ENCODE peak calls at places on chromosomes 13 and 19, in four cellular contexts. T is GM23338, Y is HFF-Myc, X is sigmoid colon. G is an unnamed sample.

GRCh38 chr13:72849571-72849970 is 67.6 kb downstream of the PIBF1 start:
- DNase-seq in T (no peak), Y (peak), X (no peak), G (no peak)

GRCh38 chr19:6678690-6679109 is 8.7 kb upstream of the TNFSF14 start:
- DNase-seq in T (no peak), Y (no peak), X (peak), G (peak)

GRCh38 chr19:8310342-8311055 is 2.3 kb upstream of the CD320 start:
- DNase-seq in T (no peak), Y (no peak), X (peak), G (no peak)

GRCh38 chr13:63433546-63434150 is 2018.0 kb upstream of the PCDH20 start:
- DNase-seq in T (no peak), Y (no peak), X (no peak), G (no peak)

GRCh38 chr19:3285647-3286176 is 61.3 kb downstream of the CELF5 start:
- DNase-seq in T (peak), Y (no peak), X (no peak), G (no peak)

GRCh38 chr13:88303157-88303556 is 632.0 kb downstream of the SLITRK5 start:
- DNase-seq in T (no peak), Y (no peak), X (no peak), G (no peak)

GRCh38 chr19:36986131-36986530 is 70.0 kb downstream of the ZNF568 start:
- DNase-seq in T (no peak), Y (no peak), X (no peak), G (no peak)

GRCh38 chr19:42563352-42564210 is 31.1 kb downstream of the CEACAM8 start:
- DNase-seq in T (peak), Y (peak), X (no peak), G (peak)

GRCh38 chr19:50893047-50893737 is 18.0 kb downstream of the KLK4 start:
- DNase-seq in T (peak), Y (no peak), X (no peak), G (no peak)

GRCh38 chr19:34126966-34127365 is 45.3 kb upstream of the LSM14A start:
- DNase-seq in T (no peak), Y (no peak), X (no peak), G (no peak)

GRCh38 chr19:35879770-35880317 is 11.5 kb downstream of the APLP1 start:
- DNase-seq in T (peak), Y (peak), X (peak), G (peak)

GRCh38 chr19:33443638-33444195 is 70.2 kb downstream of the CEBPG start:
- DNase-seq in T (no peak), Y (no peak), X (peak), G (no peak)

GRCh38 chr19:4557971-4558941 is 1.2 kb downstream of the SEMA6B start:
- DNase-seq in T (peak), Y (no peak), X (no peak), G (no peak)

GRCh38 chr19:49135686-49136085 is 16.3 kb downstream of the PPFIA3 start:
- DNase-seq in T (no peak), Y (no peak), X (no peak), G (no peak)

GRCh38 chr13:20331949-20332348 is 99.8 kb upstream of the GJB6 start:
- DNase-seq in T (no peak), Y (no peak), X (no peak), G (no peak)

GRCh38 chr19:41299755-41300089 is 10.2 kb upstream of the CCDC97 start:
- DNase-seq in T (no peak), Y (peak), X (peak), G (peak)

GRCh38 chr19:3932931-3933810 is at the start of gene NMRK2:
- DNase-seq in T (peak), Y (no peak), X (no peak), G (no peak)

GRCh38 chr19:48556825-48557224 is 4.9 kb downstream of the SULT2B1 start:
- DNase-seq in T (no peak), Y (no peak), X (no peak), G (no peak)

GRCh38 chr19:40266111-40266510 is 19.0 kb downstream of the AKT2 start:
- DNase-seq in T (no peak), Y (no peak), X (no peak), G (no peak)

GRCh38 chr19:40089462-40089861 is 1.3 kb downstream of the ZNF780A start:
- DNase-seq in T (no peak), Y (no peak), X (no peak), G (no peak)

GRCh38 chr13:28056426-28056825 is 44.0 kb downstream of the FLT3 start:
- DNase-seq in T (no peak), Y (no peak), X (no peak), G (no peak)

GRCh38 chr13:113216165-113217056 is 7.0 kb downstream of the CUL4A start:
- DNase-seq in T (peak), Y (no peak), X (no peak), G (peak)

GRCh38 chr13:36858285-36858684 is 39.3 kb downstream of the RFXAP start:
- DNase-seq in T (peak), Y (peak), X (no peak), G (peak)

GRCh38 chr19:36246006-36246391 is 31.1 kb downstream of the ZNF146 start:
- DNase-seq in T (no peak), Y (no peak), X (no peak), G (peak)

GRCh38 chr19:32866564-32867265 is 2.9 kb downstream of the SLC7A9 start:
- DNase-seq in T (no peak), Y (no peak), X (no peak), G (no peak)

GRCh38 chr19:18304496-18305312 is 18.2 kb downstream of the LSM4 start:
- DNase-seq in T (peak), Y (peak), X (peak), G (peak)

GRCh38 chr19:18301718-18302111 is 20.3 kb upstream of the JUND start:
- DNase-seq in T (no peak), Y (no peak), X (no peak), G (no peak)

GRCh38 chr19:18306903-18307681 is 15.8 kb downstream of the LSM4 start:
- DNase-seq in T (peak), Y (no peak), X (no peak), G (no peak)

GRCh38 chr19:18306209-18306902 is 16.5 kb downstream of the LSM4 start:
- DNase-seq in T (no peak), Y (no peak), X (no peak), G (no peak)

GRCh38 chr19:18304194-18304495 is 18.7 kb downstream of the LSM4 start:
- DNase-seq in T (no peak), Y (no peak), X (no peak), G (no peak)
- H3K4me3 ChIP-seq in T (peak), Y (peak), X (peak), G (no peak)

GRCh38 chr13:30045916-30046704 is 195.7 kb upstream of the UBL3 start:
- DNase-seq in T (no peak), Y (peak), X (no peak), G (peak)

GRCh38 chr13:30044932-30045331 is 194.5 kb upstream of the UBL3 start:
- DNase-seq in T (no peak), Y (no peak), X (no peak), G (peak)

GRCh38 chr13:30042272-30042671 is 191.9 kb upstream of the UBL3 start:
- DNase-seq in T (no peak), Y (no peak), X (no peak), G (no peak)

GRCh38 chr13:30043631-30043925 is 193.2 kb upstream of the UBL3 start:
- DNase-seq in T (no peak), Y (no peak), X (no peak), G (peak)

DNA sequence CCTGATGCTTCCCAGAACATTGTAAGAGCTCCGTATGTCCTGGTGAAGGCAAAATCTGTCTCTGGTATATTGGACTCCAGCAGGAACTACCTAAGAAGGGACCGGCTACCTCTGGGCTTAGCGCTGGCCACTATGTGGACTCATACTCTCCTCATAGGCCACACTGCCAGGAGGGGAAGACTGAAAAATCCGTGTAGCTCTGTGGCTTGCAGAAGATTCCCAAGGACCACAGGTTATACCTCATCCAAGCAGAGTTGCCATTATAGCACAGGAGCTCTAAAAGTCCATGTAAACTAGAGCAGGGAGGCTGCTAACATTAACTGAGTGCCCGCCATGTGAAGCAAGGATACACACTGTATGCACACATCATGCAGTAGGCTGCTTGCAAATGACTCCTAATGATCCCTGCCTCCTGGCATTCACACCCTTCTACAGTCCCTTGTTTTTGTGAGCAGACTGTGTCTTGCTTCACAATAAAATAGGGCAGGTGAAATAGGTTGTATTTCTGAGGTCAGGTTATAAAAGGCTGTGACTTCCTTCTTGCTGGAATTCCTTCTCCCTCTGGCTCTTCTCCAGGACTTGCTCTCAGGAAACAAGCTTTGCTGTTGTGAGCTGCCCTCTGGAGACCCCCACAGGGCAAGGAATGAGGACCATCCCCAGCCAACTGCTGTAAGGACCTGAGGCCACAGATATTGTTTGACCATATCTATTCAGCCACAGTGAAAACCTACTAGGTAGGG is 192.6 kb upstream of the UBL3 start:
- DNase-seq in T (no peak), Y (no peak), X (no peak), G (no peak)
- TF ChIP-seq CTCF in T (no peak), Y (no peak), X (no peak), G (no peak)

GRCh38 chr13:105798541-105798940 is 736.9 kb downstream of the EFNB2 start:
- DNase-seq in T (no peak), Y (no peak), X (no peak), G (no peak)

GRCh38 chr13:105799155-105799554 is 736.3 kb downstream of the EFNB2 start:
- DNase-seq in T (no peak), Y (no peak), X (no peak), G (no peak)

DNA sequence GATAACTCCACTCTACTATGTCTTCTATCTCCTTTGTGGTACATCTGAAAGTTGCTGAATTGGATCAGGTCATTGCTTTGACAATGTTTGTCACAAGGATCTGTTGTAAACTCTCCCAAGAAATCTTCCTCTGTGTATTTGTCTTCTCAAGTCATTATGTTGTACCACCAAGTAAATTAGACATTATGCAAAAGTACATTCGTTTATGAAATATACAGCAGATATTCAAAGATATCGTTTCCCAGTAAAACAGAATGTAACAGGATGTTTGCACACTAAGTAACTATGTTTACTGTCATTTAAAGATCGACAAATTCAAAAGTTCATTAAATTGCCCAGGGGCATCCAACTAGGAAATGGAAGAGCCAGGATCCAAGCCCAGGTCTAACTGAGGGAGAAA is 739.4 kb downstream of the EFNB2 start:
- DNase-seq in T (no peak), Y (no peak), X (no peak), G (no peak)
- H3K4me3 ChIP-seq in T (no peak), Y (no peak), X (no peak), G (no peak)

DNA sequence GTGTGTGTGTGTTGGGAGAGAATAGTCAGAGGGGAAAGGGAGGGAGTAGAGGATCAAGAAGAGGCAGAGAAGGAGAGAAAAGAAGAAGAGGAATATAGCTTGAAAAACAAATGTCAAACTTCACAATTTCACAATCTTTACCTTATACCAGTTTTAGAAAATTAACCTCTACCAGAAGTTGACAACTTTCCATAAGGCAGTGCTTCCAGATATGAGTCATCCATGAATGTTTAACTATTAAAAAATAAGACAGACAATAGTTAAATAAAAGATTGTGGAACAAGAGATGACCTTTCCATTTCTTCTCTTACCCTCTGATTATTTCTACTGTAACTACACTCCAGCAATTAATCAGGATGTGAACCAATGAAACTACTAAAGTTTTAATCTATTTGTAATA is 229.4 kb downstream of the ITGBL1 start:
- DNase-seq in T (no peak), Y (no peak), X (no peak), G (no peak)
- TF ChIP-seq CTCF in T (no peak), Y (no peak), X (no peak), G (no peak)

DNA sequence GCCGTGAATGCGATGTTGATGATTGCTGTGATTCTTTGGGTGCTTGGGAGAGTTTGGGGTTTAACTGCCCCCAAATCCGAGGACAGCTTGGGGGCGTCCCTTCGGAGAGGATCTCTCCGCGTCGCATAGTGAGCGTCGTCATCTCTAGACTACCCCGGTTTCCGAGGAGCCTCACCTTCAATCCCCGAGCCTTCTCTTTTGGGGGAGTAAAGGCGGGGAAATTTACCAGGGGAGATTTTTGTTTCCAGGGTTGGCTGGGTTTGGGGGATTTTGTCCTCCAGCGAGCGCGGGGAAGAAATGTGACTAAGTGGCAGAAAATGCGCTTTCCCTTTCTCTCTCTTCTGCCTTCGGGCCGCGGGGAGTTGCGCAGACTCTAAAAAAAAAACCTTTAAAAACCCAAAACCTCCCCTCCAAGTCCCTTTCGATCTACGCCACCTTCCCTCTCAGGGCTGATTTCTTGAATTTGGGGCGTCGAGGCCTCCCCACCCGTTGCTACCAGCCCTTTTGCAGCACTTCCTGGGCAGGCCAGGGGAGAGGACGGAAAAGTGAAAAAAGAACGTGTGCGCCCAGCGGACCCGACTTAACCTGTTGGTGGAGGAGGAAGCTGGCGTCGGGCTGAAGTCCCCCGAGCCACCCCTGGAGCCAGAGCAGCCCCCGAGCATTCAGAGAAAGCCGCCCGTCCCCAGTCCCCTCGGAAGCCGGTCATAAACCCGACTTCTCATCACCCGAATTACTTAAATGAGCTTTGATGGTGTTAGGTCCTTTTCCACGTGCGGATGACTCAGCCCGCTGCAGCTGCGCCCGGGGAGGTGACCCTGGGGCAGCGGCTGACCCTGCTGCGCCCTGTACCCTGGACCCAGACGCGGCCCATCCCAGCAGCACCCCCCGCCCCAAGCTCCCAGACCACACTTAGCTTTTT is 17.7 kb downstream of the NFIX start:
- DNase-seq in T (peak), Y (no peak), X (peak), G (no peak)
- H3K4me3 ChIP-seq in T (peak), Y (peak), X (peak), G (peak)

DNA sequence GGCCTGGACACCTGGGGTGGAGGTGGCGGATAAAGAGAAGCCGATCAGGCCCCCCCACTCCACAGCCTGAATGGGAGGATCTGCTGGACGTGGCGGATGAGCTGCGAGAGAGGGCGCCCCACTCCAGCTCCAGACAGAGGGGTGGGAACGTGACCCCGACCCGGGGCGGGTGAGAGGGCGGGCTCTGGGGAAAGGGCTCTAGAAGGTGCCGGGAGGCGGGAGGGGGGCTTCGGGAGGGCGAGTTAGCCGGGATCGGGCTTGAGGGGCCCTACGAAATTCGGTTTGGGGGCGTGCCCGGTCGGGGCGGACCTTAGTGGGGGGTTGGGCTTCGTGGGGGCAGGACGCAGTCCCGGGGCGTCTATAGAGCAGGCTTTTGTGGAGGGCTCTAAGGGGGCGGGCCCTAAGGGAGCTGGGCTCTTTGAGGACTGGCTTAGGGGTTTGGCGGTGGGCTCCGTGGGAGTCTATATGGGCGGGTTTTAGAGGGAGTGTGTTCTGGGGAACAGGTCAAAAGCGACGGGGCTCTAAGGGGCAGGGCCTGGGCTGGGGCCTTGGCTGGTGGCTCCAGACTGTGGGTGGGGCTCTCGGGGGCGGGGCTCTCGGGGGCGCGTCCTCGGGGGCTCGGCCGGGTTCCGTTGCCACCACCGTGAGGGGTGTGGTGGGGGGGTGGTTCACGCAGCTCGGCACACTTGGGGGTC is 4.1 kb upstream of the NANOS3 start:
- DNase-seq in T (peak), Y (no peak), X (no peak), G (no peak)
- TF ChIP-seq CTCF in T (peak), Y (no peak), X (no peak), G (peak)